ENCODE peak calls at places on chromosomes 3 and 15, in five cellular contexts. U, Y, P, H and N are unnamed samples.
A peak's percentile ranks its signal among the peaks of the same experiment; 100 is the strongest.

GRCh38 chr3:43885908-43886618 is 195.3 kb downstream of the ABHD5 start:
- DNase-seq in P (no peak), H (no peak), Y (no peak), U (no peak), N (no peak)

GRCh38 chr3:27089063-27089462 is 280.1 kb downstream of the NEK10 start:
- DNase-seq in Y (no peak), P (no peak), U (no peak), H (no peak), N (no peak)

GRCh38 chr15:76577879-76578512 is 241.4 kb downstream of the ISL2 start:
- DNase-seq in P (no peak), Y (no peak), U (no peak), H (no peak), N (no peak)

GRCh38 chr15:48060396-48060795 is 60.4 kb upstream of the SLC24A5 start:
- DNase-seq in P (no peak), Y (no peak), H (no peak), U (no peak), N (no peak)

GRCh38 chr3:133881492-133881891 is 14.2 kb downstream of the RAB6B start:
- DNase-seq in Y (no peak), P (no peak), H (no peak), U (no peak), N (no peak)

GRCh38 chr15:89514596-89515406 is 18.4 kb upstream of the RHCG start:
- DNase-seq in U (no peak), P (peak; percentile 84), H (no peak), Y (peak; percentile 13), N (no peak)

GRCh38 chr3:152328841-152329240 is 60.1 kb downstream of the MBNL1 start:
- DNase-seq in U (no peak), P (peak; percentile 80), H (no peak), Y (peak; percentile 92), N (no peak)

GRCh38 chr15:78093242-78094020 is 1.1 kb downstream of the SH2D7 start:
- DNase-seq in Y (peak; percentile 32), P (no peak), H (no peak), U (no peak), N (no peak)

GRCh38 chr15:40956543-40956982 is 3.3 kb downstream of the CHAC1 start:
- DNase-seq in H (no peak), Y (no peak), U (no peak), P (no peak), N (no peak)

GRCh38 chr15:75171408-75171807 is 30.3 kb upstream of the C15orf39 start:
- DNase-seq in H (no peak), P (no peak), U (peak; percentile 88), Y (peak; percentile 88), N (no peak)

GRCh38 chr15:70362350-70362749 is 264.6 kb upstream of the TLE3 start:
- DNase-seq in H (peak; percentile 25), U (no peak), Y (no peak), P (no peak), N (peak; percentile 1)

GRCh38 chr3:81270603-81271371 is 490.7 kb downstream of the GBE1 start:
- DNase-seq in Y (no peak), H (no peak), P (peak; percentile 6), U (no peak), N (no peak)

GRCh38 chr15:90432253-90432652 is 44.2 kb downstream of the IQGAP1 start:
- DNase-seq in Y (no peak), H (no peak), P (no peak), U (no peak), N (no peak)

GRCh38 chr3:72892081-72892763 is 4.4 kb downstream of the GXYLT2 start:
- DNase-seq in Y (peak; percentile 84), P (no peak), U (no peak), H (no peak), N (no peak)

GRCh38 chr15:71319935-71320334 is 204.7 kb downstream of the THSD4 start:
- DNase-seq in Y (no peak), U (no peak), P (no peak), H (no peak), N (no peak)

GRCh38 chr3:158718490-158719170 is 13.6 kb downstream of the RARRES1 start:
- DNase-seq in Y (peak; percentile 95), H (no peak), P (peak; percentile 85), U (no peak), N (no peak)

GRCh38 chr15:31266712-31267111 is 59.9 kb upstream of the KLF13 start:
- DNase-seq in P (no peak), Y (no peak), U (no peak), H (peak; percentile 21), N (no peak)